ENCODE peak calls at places on chromosomes 4 and X, in seven cellular contexts. C is HCT116, U is H1, R is K562, Z is HepG2, H is SK-N-SH, I is GM12878. P is an unnamed sample.

GRCh38 chrX:97895751-97896150 is 1012.0 kb downstream of the RPA4 start:
- DNase-seq in Z (no peak), C (no peak), H (no peak), R (no peak), I (no peak), U (no peak), P (no peak)

GRCh38 chr4:170134821-170135220 is 45.1 kb upstream of the AADAT start:
- DNase-seq in U (no peak), Z (no peak), C (no peak), I (no peak), H (no peak), R (no peak), P (no peak)

GRCh38 chrX:67601771-67602170 is 58.0 kb downstream of the AR start:
- DNase-seq in Z (no peak), R (no peak), U (no peak), H (no peak), C (no peak), I (no peak), P (no peak)

GRCh38 chr4:74884282-74884681 is 48.6 kb upstream of the PARM1 start:
- DNase-seq in C (no peak), I (no peak), U (no peak), Z (peak; percentile 11), R (no peak), H (no peak), P (no peak)

GRCh38 chrX:1932231-1932630 is 317.4 kb downstream of the ASMT start:
- DNase-seq in R (no peak), C (no peak), U (no peak), H (no peak), I (no peak), Z (no peak), P (no peak)

GRCh38 chr4:26081795-26082498 is 167.9 kb downstream of the SMIM20 start:
- DNase-seq in I (no peak), U (no peak), H (no peak), Z (peak; percentile 32), R (peak; percentile 54), C (peak; percentile 63), P (peak; percentile 57)

GRCh38 chr4:11421116-11421515 is 7.6 kb downstream of the HS3ST1 start:
- DNase-seq in U (no peak), Z (no peak), C (no peak), H (no peak), I (no peak), R (no peak), P (no peak)

GRCh38 chr4:11529625-11530201 is 101.0 kb upstream of the HS3ST1 start:
- DNase-seq in H (no peak), C (no peak), U (no peak), R (no peak), I (no peak), Z (no peak), P (no peak)

GRCh38 chr4:2696423-2696822 is 59.7 kb downstream of the TNIP2 start:
- DNase-seq in U (no peak), C (no peak), I (peak; percentile 96), Z (no peak), H (no peak), R (no peak), P (no peak)

GRCh38 chrX:68511255-68511654 is 12.4 kb downstream of the YIPF6 start:
- DNase-seq in I (no peak), U (no peak), R (peak; percentile 29), H (peak; percentile 56), C (no peak), Z (peak; percentile 30), P (no peak)

GRCh38 chr4:26821677-26822503 is 38.8 kb upstream of the STIM2 start:
- DNase-seq in R (no peak), Z (peak; percentile 95), I (no peak), H (no peak), U (no peak), C (peak; percentile 4), P (no peak)

DNA sequence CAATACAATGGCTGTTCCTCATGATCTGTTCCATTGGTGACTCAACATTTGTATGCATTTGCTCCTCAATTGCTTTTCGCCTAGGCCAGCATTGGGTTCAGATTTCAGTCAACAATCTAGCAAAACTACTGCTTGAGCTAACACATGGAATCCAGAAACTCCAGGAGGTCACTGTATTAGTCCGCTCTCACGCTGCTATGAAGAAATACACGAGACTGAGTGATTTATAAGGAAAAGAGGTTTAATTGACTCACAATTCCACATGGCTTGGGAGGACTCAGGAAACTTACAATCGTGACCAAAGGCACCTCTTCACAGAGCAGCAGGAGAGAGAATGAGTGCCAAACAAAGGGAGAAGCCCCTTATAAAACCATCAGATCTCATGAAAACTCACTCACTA is 67.1 kb downstream of the RXFP1 start:
- DNase-seq in Z (no peak), C (no peak), R (no peak), I (no peak), H (no peak), U (no peak), P (no peak)
- TF ChIP-seq JUND in Z (no peak), C (no peak), R (no peak), I (no peak), H (no peak), U (no peak), P (no peak)

DNA sequence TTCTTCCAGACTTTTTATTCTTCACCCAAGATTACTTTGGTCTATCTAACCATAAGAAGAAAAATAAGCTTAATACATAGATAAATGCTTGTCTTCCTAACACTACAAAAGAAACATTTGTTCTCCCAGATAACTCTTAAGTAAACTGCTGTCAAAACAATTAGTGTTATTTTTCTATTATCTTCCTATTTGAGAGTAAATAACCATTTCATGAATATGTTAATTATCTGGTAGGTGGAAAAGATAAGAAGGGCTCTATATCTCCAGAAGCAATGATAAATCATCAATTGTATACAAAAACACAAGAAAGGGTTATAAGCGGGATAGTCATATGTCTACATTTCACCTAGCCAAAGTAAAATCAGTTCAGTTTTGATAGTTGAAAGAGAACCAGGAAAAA is 180.4 kb downstream of the ZIC3 start:
- DNase-seq in U (no peak), Z (no peak), C (no peak), R (no peak), H (no peak), I (no peak), P (no peak)
- TF ChIP-seq JUND in U (no peak), Z (no peak), C (no peak), R (no peak), H (no peak), I (no peak), P (no peak)

DNA sequence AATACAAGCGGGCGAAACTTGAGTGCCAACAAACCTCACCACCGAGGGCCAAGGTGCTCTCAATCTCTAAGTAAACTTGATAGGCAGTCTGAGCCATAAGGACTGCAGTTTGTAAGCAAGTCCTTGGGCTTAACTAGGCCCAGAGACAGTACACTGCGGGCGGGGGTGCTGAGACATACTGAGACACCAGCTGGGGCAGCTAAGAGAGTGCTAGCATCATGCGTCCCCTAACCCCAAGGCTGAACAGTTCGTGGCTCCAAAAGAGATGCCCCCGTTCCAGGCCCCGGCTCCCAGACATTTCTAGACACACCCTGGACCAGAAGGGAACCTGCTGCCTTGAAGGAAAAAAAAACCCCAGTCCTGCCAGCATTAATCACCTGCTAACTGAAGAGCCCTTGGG is 126.8 kb upstream of the PRDX4 start:
- DNase-seq in C (no peak), H (no peak), U (no peak), I (no peak), Z (no peak), R (no peak), P (no peak)
- TF ChIP-seq JUND in C (no peak), H (no peak), U (no peak), I (no peak), Z (no peak), R (no peak), P (no peak)

DNA sequence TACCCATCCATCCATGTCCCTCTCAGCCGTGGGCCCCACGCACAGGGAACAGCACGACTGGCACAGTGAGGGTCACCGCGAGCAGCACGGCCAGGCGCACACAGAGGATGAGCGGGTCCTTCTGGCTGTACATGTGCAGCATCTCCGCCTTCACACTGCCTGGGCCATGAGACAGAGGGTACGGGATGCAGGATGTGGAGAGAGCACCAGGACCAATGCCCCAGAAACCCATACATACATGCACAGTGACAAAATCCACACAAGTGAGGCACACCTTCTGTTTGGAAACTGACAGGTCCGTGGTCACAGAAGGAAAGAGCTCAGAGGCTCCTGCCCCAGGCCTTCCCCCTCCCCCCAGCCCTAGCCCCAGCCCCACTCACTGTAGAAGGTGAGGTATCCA is 9.5 kb downstream of the SLC38A5 start:
- DNase-seq in Z (no peak), R (no peak), C (no peak), U (no peak), H (no peak), I (no peak), P (no peak)
- TF ChIP-seq JUND in Z (no peak), R (no peak), C (no peak), U (no peak), H (no peak), I (no peak), P (no peak)

DNA sequence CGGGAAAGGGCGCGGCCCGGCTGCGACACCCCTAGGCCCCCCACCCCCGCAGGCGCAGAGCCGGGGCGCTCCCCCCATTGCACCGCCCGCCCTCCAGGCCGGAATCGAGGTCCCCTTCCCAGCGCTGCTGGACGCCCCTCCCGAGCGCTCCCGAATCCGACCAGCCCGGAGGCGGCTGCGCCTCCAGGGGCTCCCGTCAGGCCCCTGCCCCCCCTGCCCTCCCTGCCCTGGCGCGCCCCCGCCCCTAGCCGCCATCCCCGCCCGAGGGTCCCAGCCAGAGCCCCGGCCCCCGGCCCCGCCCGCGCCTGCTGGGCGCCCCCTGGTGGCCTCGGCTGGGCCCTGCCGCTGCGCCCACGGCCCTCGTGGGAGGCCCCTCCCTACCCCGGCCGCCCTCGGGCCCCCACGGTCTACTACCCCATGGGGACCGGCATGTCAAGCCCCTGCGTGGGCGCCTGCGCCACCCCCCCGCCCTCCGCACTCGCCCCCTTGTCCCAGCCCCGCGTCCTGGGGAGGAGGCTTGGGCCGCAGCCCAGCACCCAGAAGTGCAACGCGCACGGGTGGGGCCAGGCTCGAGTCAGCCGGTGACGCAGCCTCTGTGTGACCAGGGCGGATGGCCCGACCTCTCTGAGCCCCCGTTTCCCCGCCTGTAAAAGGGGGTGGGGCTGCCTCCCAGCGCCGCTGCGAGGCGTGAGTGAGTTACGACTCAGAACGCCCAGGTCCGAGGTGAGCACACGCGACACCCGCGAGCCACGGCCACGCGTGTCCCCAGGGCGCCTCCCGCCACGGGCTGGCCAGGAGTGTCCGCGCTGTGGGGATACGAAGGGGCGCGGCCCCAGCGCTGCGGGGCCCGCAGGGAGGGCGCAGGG is 104.9 kb downstream of the FAM53A start:
- DNase-seq in C (peak; percentile 65), Z (no peak), U (no peak), H (peak; percentile 91), R (peak; percentile 79), I (no peak), P (peak; percentile 67)
- TF ChIP-seq JUND in C (no peak), Z (no peak), U (no peak), H (no peak), R (no peak), I (no peak), P (no peak)

DNA sequence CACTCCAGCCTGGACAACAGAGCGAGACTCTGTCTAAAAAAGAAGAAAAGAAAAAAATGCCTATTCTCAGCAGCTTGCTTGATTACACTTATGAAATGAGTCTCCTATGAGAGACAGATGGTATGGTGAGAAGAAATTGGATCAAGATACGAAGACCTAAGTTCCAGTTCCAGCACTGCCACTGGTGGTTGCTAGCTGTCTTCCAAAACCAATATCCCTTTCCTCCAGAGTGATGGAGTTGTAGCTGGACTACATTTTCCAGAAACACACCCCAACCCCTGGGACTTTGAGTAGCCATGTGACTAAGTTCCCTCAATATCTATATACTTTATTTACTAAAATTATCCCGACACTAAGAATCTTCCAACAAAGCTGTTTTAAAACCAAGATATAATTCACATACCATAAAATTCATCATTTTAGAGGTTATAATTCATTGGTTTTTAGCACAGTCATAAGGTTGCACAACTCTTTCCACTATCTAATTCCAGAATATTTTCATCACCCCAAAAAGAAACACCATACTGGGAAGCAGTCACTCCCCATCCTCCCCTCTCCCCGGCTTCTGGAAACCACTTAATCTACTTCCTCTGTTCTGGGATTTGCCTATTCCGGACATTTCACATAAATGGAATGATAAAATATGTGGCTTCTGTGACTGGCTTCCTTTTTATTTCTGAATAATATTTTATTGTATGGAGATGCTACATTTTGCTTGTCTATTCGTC is 118.0 kb downstream of the MANBA start:
- DNase-seq in H (no peak), C (no peak), R (no peak), Z (no peak), U (no peak), I (no peak), P (no peak)
- TF ChIP-seq JUND in H (no peak), C (no peak), R (no peak), Z (no peak), U (no peak), I (no peak), P (no peak)

P was measured in T47D.